ENCODE peak calls at places on chromosome 6, in seven cellular contexts. W is amygdala; P is left ventricle myocardium inferior; N is H54; F is kidney glomerular epithelial cell; D is activated naive CD4-positive, alpha-beta T cell treated with Interleukin-2 at 50 U/mL for 16 hours; C is GM06990. Q is an unnamed sample.

GRCh38 chr6:132132420-132132819 is 181.2 kb upstream of the CCN2 start:
- DNase-seq in W (no peak), P (no peak), N (no peak), F (peak), D (no peak), C (no peak), Q (no peak)

GRCh38 chr6:168774381-168774780 is 333.4 kb downstream of the SMOC2 start:
- DNase-seq in W (no peak), P (no peak), N (no peak), F (no peak), D (no peak), C (no peak), Q (no peak)

GRCh38 chr6:16184554-16184953 is 53.8 kb upstream of the GMPR start:
- DNase-seq in W (no peak), P (no peak), N (no peak), F (no peak), D (no peak), C (no peak), Q (no peak)

GRCh38 chr6:113375950-113376846 is 480.9 kb upstream of the MARCKS start:
- DNase-seq in W (no peak), P (no peak), N (no peak), F (peak), D (no peak), C (no peak), Q (no peak)

GRCh38 chr6:148885920-148886845 is 139.4 kb downstream of the UST start:
- DNase-seq in W (no peak), P (no peak), N (no peak), F (no peak), D (no peak), C (no peak), Q (no peak)

GRCh38 chr6:89895273-89895874 is 1.1 kb downstream of the GJA10 start:
- DNase-seq in W (no peak), P (no peak), N (peak), F (peak), D (no peak), C (no peak), Q (no peak)

GRCh38 chr6:45486739-45487138 is 109.0 kb upstream of the SUPT3H start:
- DNase-seq in W (no peak), P (no peak), N (no peak), F (no peak), D (peak), C (no peak), Q (no peak)

GRCh38 chr6:28252507-28252975 is 472 bp upstream of the ZKSCAN4 start:
- DNase-seq in W (no peak), P (no peak), N (no peak), F (no peak), D (peak), C (no peak), Q (no peak)

GRCh38 chr6:14799928-14800327 is 445.9 kb upstream of the JARID2 start:
- DNase-seq in W (no peak), P (peak), N (peak), F (no peak), D (peak), C (no peak), Q (peak)

GRCh38 chr6:967666-968065 is 274.7 kb upstream of the EXOC2 start:
- DNase-seq in W (no peak), P (no peak), N (no peak), F (peak), D (no peak), C (no peak), Q (no peak)

GRCh38 chr6:118298476-118298875 is 249.6 kb upstream of the PLN start:
- DNase-seq in W (no peak), P (no peak), N (no peak), F (no peak), D (no peak), C (no peak), Q (no peak)

GRCh38 chr6:19446570-19446969 is 390.6 kb upstream of the ID4 start:
- DNase-seq in W (no peak), P (no peak), N (no peak), F (no peak), D (no peak), C (no peak), Q (no peak)

GRCh38 chr6:35049885-35050284 is 91.3 kb downstream of the TCP11 start:
- DNase-seq in W (no peak), P (peak), N (no peak), F (no peak), D (no peak), C (no peak), Q (no peak)

GRCh38 chr6:50543666-50544065 is 169.7 kb upstream of the TFAP2D start:
- DNase-seq in W (no peak), P (no peak), N (no peak), F (no peak), D (no peak), C (no peak), Q (no peak)

GRCh38 chr6:62102387-62102786 is 183.6 kb downstream of the KHDRBS2 start:
- DNase-seq in W (no peak), P (no peak), N (no peak), F (no peak), D (no peak), C (no peak), Q (no peak)

GRCh38 chr6:30903236-30903635 is 4.8 kb upstream of the GTF2H4 start:
- DNase-seq in W (no peak), P (no peak), N (no peak), F (no peak), D (no peak), C (no peak), Q (no peak)

GRCh38 chr6:52724041-52724405 is 39.3 kb downstream of the GSTA2 start:
- DNase-seq in W (no peak), P (no peak), N (peak), F (no peak), D (no peak), C (no peak), Q (no peak)

GRCh38 chr6:63813531-63813930 is 177.9 kb downstream of the PHF3 start:
- DNase-seq in W (no peak), P (no peak), N (no peak), F (no peak), D (no peak), C (no peak), Q (no peak)

GRCh38 chr6:119738425-119738824 is 388.9 kb upstream of the MAN1A1 start:
- DNase-seq in W (no peak), P (no peak), N (no peak), F (no peak), D (no peak), C (no peak), Q (no peak)

Q was measured in SW 1271.